ENCODE peak calls at places on chromosomes 1 and 21, in six cellular contexts. N is adrenal gland, H is small intestine, T is body of pancreas, Y is dorsolateral prefrontal cortex, Q is osteoblast. J is an unnamed sample.

GRCh38 chr1:226148121-226148648 is 38.4 kb downstream of the ACBD3 start:
- DNase-seq in N (no peak), H (no peak), T (no peak), Y (no peak), Q (no peak), J (no peak)

GRCh38 chr1:47178665-47179022 is 11.2 kb downstream of the PDZK1IP1 start:
- DNase-seq in N (no peak), H (no peak), T (no peak), Y (no peak), Q (no peak), J (no peak)

GRCh38 chr21:34086887-34087306 is 13.5 kb downstream of the MRPS6 start:
- DNase-seq in N (no peak), H (no peak), T (no peak), Y (no peak), Q (no peak), J (no peak)

GRCh38 chr1:85576256-85576641 is 4.3 kb upstream of the CCN1 start:
- DNase-seq in N (no peak), H (no peak), T (no peak), Y (peak; percentile 5), Q (no peak), J (no peak)

GRCh38 chr1:3349161-3349967 is 105.1 kb upstream of the ARHGEF16 start:
- DNase-seq in N (no peak), H (peak; percentile 80), T (no peak), Y (no peak), Q (no peak), J (no peak)

GRCh38 chr1:217040696-217041095 is 317.5 kb upstream of the ESRRG start:
- DNase-seq in N (no peak), H (no peak), T (no peak), Y (no peak), Q (no peak), J (no peak)

GRCh38 chr21:35203093-35204021 is 154.3 kb upstream of the RUNX1 start:
- DNase-seq in N (no peak), H (no peak), T (no peak), Y (no peak), Q (peak; percentile 43), J (no peak)

GRCh38 chr1:212536586-212536985 is 72.0 kb upstream of the ATF3 start:
- DNase-seq in N (no peak), H (no peak), T (no peak), Y (no peak), Q (no peak), J (peak; percentile 53)

GRCh38 chr1:75588779-75589475 is 22.0 kb downstream of the SLC44A5 start:
- DNase-seq in N (no peak), H (no peak), T (no peak), Y (no peak), Q (no peak), J (no peak)

GRCh38 chr1:15459771-15460719 is 3.5 kb downstream of the CELA2A start:
- DNase-seq in N (peak; percentile 40), H (peak; percentile 27), T (no peak), Y (no peak), Q (peak; percentile 83), J (no peak)

GRCh38 chr1:203361843-203362524 is 11.1 kb upstream of the FMOD start:
- DNase-seq in N (no peak), H (peak; percentile 64), T (no peak), Y (no peak), Q (peak; percentile 89), J (no peak)

GRCh38 chr1:201708085-201708512 is 120.9 kb upstream of the IPO9 start:
- DNase-seq in N (no peak), H (no peak), T (peak; percentile 43), Y (no peak), Q (no peak), J (no peak)

GRCh38 chr1:167135281-167135840 is 41.5 kb downstream of the STYXL2 start:
- DNase-seq in N (no peak), H (no peak), T (no peak), Y (peak; percentile 56), Q (no peak), J (no peak)

GRCh38 chr1:188423088-188423487 is 1594.3 kb downstream of the PLA2G4A start:
- DNase-seq in N (no peak), H (no peak), T (no peak), Y (no peak), Q (no peak), J (no peak)

GRCh38 chr1:54998677-54999076 is at the start of gene BSND:
- DNase-seq in N (no peak), H (no peak), T (no peak), Y (no peak), Q (no peak), J (no peak)

GRCh38 chr1:212070720-212071302 is 35.3 kb downstream of the DTL start:
- DNase-seq in N (no peak), H (peak; percentile 59), T (no peak), Y (no peak), Q (peak; percentile 26), J (no peak)

GRCh38 chr1:56710646-56711045 is 65.5 kb downstream of the PRKAA2 start:
- DNase-seq in N (no peak), H (no peak), T (no peak), Y (no peak), Q (peak; percentile 85), J (peak; percentile 16)

GRCh38 chr1:84377480-84378095 is 20.7 kb upstream of the DNASE2B start:
- DNase-seq in N (peak; percentile 88), H (no peak), T (peak; percentile 23), Y (no peak), Q (no peak), J (no peak)

GRCh38 chr1:64476251-64476952 is 6.5 kb downstream of the CACHD1 start:
- DNase-seq in N (peak; percentile 31), H (peak; percentile 20), T (peak; percentile 13), Y (no peak), Q (peak; percentile 86), J (no peak)

GRCh38 chr1:243475966-243476365 is 220.1 kb downstream of the SDCCAG8 start:
- DNase-seq in N (no peak), H (no peak), T (no peak), Y (peak; percentile 82), Q (no peak), J (no peak)

GRCh38 chr1:200891774-200892157 is 2.9 kb upstream of the INAVA start:
- DNase-seq in N (no peak), H (peak; percentile 66), T (peak; percentile 47), Y (no peak), Q (no peak), J (no peak)

GRCh38 chr1:161307230-161307768 is 2.5 kb downstream of the MPZ start:
- DNase-seq in N (peak; percentile 17), H (peak; percentile 26), T (peak; percentile 9), Y (no peak), Q (peak; percentile 86), J (no peak)

GRCh38 chr21:15732290-15732995 is 2.7 kb downstream of the USP25 start:
- DNase-seq in N (no peak), H (peak; percentile 90), T (no peak), Y (no peak), Q (no peak), J (peak; percentile 18)

GRCh38 chr1:225746361-225747179 is 31.1 kb upstream of the SRP9 start:
- DNase-seq in N (peak; percentile 73), H (peak; percentile 95), T (peak; percentile 88), Y (peak; percentile 18), Q (peak; percentile 90), J (no peak)

DNA sequence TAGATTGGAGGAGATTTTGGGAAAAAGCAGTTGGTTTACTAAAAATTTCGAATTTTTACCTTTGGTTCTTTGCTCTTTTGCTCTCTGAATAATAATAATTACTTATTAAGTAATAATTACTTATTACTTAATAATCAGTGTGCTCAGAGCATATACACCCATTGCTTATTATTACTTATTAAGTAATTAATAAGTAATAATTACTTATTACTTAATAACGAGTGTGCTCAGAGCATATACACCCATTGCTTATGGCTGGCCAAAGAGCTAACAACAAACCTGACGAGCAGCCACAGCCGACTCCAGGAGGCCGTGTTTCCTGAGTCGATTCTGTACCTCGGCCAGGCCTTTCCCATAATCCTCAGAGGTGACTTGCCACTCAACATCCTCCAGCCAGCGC is 20.5 kb downstream of the SPTA1 start:
- DNase-seq in N (no peak), H (no peak), T (no peak), Y (no peak), Q (no peak), J (no peak)
- H3K27ac ChIP-seq in N (no peak overlapping the region), H (no peak overlapping the region), T (no peak overlapping the region), Y (no peak overlapping the region), Q (no peak overlapping the region), J (no peak overlapping the region)

DNA sequence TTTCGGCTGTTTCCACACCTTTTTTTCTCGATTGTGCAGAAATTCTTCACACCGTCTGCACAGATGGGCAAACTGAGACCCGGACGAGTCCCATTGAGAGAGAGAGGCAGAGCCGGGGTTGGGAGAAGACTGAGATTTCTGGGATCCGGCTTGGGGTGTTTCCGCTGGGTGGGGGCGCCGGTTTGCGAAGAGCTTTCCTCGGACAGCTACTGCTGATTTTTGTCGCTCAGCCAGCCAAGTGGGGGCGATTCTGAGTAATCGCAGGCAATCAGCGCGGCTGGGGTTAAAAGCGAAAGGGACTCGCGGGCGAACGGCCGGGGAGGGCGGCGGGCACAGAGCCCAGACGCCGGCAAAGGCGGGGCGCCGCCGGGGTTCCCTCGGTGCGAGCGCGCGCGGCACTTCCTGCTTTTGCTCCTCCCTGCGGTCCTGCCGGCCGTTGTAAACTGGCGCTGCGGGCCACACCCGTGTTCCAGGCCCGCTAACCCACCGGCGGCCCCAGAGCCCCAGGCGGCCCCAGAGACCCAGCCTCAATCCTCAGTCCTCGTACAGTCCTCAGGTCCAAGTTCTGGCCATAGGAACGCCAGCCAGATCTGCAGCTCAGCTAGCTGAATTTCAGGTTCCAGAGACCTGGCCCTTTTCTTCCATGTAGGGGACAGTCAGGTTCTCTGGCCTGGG is 32.4 kb upstream of the JUN start:
- DNase-seq in N (peak; percentile 91), H (peak; percentile 92), T (peak; percentile 93), Y (peak; percentile 86), Q (peak; percentile 98), J (no peak)
- H3K27ac ChIP-seq in N (peak overlapping the region; percentile 94), H (peak overlapping the region; percentile 99), T (peak overlapping the region; percentile 86), Y (peak overlapping the region; percentile 10), Q (peak overlapping the region; percentile 90), J (peak overlapping the region; percentile 95)

DNA sequence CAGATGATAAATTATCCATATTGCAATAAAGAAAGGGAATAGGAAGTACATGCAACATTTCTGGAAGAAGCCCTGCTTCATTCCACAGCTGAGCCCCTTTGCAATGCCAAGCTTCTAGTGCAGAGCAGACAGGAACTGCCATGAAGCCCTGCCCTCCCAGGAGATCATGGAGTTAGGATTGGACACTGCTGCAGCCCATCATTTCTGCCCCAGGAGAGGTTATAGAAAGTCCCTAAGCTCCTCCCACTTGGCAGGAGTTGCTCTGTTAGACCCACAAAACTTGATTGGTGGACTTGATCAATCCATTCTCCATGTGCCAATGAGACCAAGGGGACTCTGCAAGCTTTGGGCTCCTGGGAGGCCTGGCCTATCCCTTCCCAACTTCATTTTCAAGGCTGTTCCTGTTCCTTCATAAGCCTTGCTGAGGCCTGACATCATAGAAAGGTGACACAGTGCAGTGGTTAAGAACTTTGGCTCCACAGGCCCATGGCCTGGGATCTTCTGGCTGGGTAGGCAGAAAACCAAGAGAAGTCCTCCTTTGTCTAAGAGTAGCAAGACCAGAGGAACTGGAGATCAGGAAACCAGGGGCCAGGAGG is 1.3 kb upstream of the LAPTM5 start:
- DNase-seq in N (no peak), H (no peak), T (no peak), Y (no peak), Q (peak; percentile 65), J (no peak)
- H3K27ac ChIP-seq in N (no peak overlapping the region), H (no peak overlapping the region), T (no peak overlapping the region), Y (no peak overlapping the region), Q (no peak overlapping the region), J (no peak overlapping the region)

DNA sequence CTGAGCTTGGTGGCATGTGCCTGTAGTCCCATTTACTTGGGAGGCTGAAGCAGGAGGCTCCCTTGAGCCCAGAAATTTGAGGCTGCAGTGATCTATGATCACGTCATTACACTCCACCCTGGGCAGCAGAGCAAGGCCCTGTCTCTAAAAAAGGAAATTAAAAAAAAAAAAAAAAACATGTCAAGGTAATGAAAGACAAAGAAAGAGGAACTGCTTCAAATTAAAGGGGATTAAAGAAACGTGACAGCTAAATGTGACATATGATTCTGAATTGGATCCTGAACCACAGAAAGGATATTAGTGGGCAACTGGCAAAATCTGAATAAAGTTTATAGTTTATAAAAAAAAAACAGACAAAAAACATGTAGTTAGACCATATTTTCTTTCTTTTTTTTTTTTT is 3.8 kb upstream of the C2CD4D start:
- DNase-seq in N (no peak), H (no peak), T (no peak), Y (no peak), Q (no peak), J (no peak)
- H3K27ac ChIP-seq in N (no peak overlapping the region), H (no peak overlapping the region), T (no peak overlapping the region), Y (no peak overlapping the region), Q (no peak overlapping the region), J (no peak overlapping the region)

J was measured in epithelial cell of prostate.